ENCODE peak calls at places on chromosomes 12 and 14, in five cellular contexts. W is activated CD4-positive, CD25-positive, alpha-beta regulatory T cell treated with anti-CD3 and anti-CD28 coated beads, Interleukin-2, amount 50 U/mL, for 24 hours; A is RWPE2; H is CD4-positive, alpha-beta T cell; O is PC-3. N is an unnamed sample.

GRCh38 chr12:110403146-110403974 is at the start of gene ANAPC7:
- ATAC-seq in W (peak; percentile 86), H (peak; percentile 94), A (peak; percentile 88), O (peak; percentile 89), N (peak; percentile 98)

GRCh38 chr14:24317141-24317927 is 6.0 kb downstream of the LTB4R start:
- ATAC-seq in O (peak; percentile 58), A (peak; percentile 68), H (no peak), W (no peak), N (peak; percentile 36)

GRCh38 chr12:41769810-41770209 is 374.9 kb downstream of the GXYLT1 start:
- ATAC-seq in A (no peak), O (no peak), W (peak; percentile 52), H (no peak), N (no peak)

GRCh38 chr12:122656298-122656697 is 46.9 kb downstream of the HCAR2 start:
- ATAC-seq in A (no peak), O (no peak), W (no peak), H (no peak), N (peak; percentile 58)

GRCh38 chr14:56107615-56108014 is 10.6 kb upstream of the PELI2 start:
- ATAC-seq in A (no peak), H (no peak), O (no peak), W (no peak), N (no peak)

GRCh38 chr12:1398673-1399072 is 195.7 kb downstream of the FBXL14 start:
- ATAC-seq in W (no peak), A (no peak), O (no peak), H (no peak), N (no peak)

GRCh38 chr12:60394680-60395079 is 798.9 kb downstream of the SLC16A7 start:
- ATAC-seq in A (peak; percentile 99), O (peak; percentile 96), H (no peak), W (no peak), N (peak; percentile 55)

GRCh38 chr12:93518725-93519124 is 51.4 kb downstream of the MRPL42 start:
- ATAC-seq in A (peak; percentile 50), H (no peak), W (no peak), O (peak; percentile 47), N (no peak)

GRCh38 chr14:38721822-38722431 is 381.1 kb downstream of the SEC23A start:
- ATAC-seq in O (peak; percentile 90), W (no peak), H (no peak), A (peak; percentile 61), N (peak; percentile 79)

GRCh38 chr12:10614056-10614370 is 604 bp upstream of the MAGOHB start:
- ATAC-seq in O (no peak), W (no peak), H (no peak), A (no peak), N (peak; percentile 39)

GRCh38 chr14:22982013-22982476 is 306 bp downstream of the AJUBA start:
- ATAC-seq in H (no peak), O (no peak), W (no peak), A (no peak), N (no peak)